ENCODE peak calls at places on chromosomes 2 and 18, in ten cellular contexts. One of them, this sample, is unnamed.

GRCh38 chr2:66555511-66556324 is 120.8 kb downstream of the MEIS1 start:
- DNase-seq in PC-3: no peak
- DNase-seq in coronary artery: no peak
- DNase-seq in ACHN: no peak
- DNase-seq in HS-5: no peak
- DNase-seq in GM23248: peak
- DNase-seq in T-cell: no peak
- DNase-seq in Right ventricle myocardium superior: no peak
- DNase-seq in amniotic stem cell: no peak
- DNase-seq in HFFc6: no peak
- DNase-seq in this sample: no peak

GRCh38 chr18:22946841-22947240 is 13.7 kb downstream of the RBBP8 start:
- DNase-seq in PC-3: no peak
- DNase-seq in coronary artery: no peak
- DNase-seq in ACHN: no peak
- DNase-seq in HS-5: no peak
- DNase-seq in GM23248: peak
- DNase-seq in T-cell: no peak
- DNase-seq in Right ventricle myocardium superior: no peak
- DNase-seq in amniotic stem cell: no peak
- DNase-seq in HFFc6: no peak
- DNase-seq in this sample: no peak

GRCh38 chr18:43870626-43871025 is 593.3 kb upstream of the SYT4 start:
- DNase-seq in PC-3: no peak
- DNase-seq in coronary artery: no peak
- DNase-seq in ACHN: no peak
- DNase-seq in HS-5: no peak
- DNase-seq in GM23248: no peak
- DNase-seq in T-cell: no peak
- DNase-seq in Right ventricle myocardium superior: no peak
- DNase-seq in amniotic stem cell: no peak
- DNase-seq in HFFc6: no peak
- DNase-seq in this sample: no peak

GRCh38 chr2:165868211-165868610 is 74.2 kb upstream of the GALNT3 start:
- DNase-seq in PC-3: no peak
- DNase-seq in coronary artery: no peak
- DNase-seq in ACHN: no peak
- DNase-seq in HS-5: no peak
- DNase-seq in GM23248: peak
- DNase-seq in T-cell: no peak
- DNase-seq in Right ventricle myocardium superior: no peak
- DNase-seq in amniotic stem cell: no peak
- DNase-seq in HFFc6: no peak
- DNase-seq in this sample: no peak

GRCh38 chr2:239532859-239533258 is 132.0 kb upstream of the HDAC4 start:
- DNase-seq in PC-3: no peak
- DNase-seq in coronary artery: no peak
- DNase-seq in ACHN: peak
- DNase-seq in HS-5: no peak
- DNase-seq in GM23248: no peak
- DNase-seq in T-cell: no peak
- DNase-seq in Right ventricle myocardium superior: no peak
- DNase-seq in amniotic stem cell: no peak
- DNase-seq in HFFc6: no peak
- DNase-seq in this sample: peak

GRCh38 chr2:241505086-241505780 is 3.2 kb downstream of the STK25 start:
- DNase-seq in PC-3: no peak
- DNase-seq in coronary artery: no peak
- DNase-seq in ACHN: no peak
- DNase-seq in HS-5: no peak
- DNase-seq in GM23248: no peak
- DNase-seq in T-cell: no peak
- DNase-seq in Right ventricle myocardium superior: no peak
- DNase-seq in amniotic stem cell: no peak
- DNase-seq in HFFc6: no peak
- DNase-seq in this sample: no peak

GRCh38 chr18:12376034-12376717 is 851 bp downstream of the AFG3L2 start:
- DNase-seq in PC-3: peak
- DNase-seq in coronary artery: no peak
- DNase-seq in ACHN: peak
- DNase-seq in HS-5: no peak
- DNase-seq in GM23248: peak
- DNase-seq in T-cell: no peak
- DNase-seq in Right ventricle myocardium superior: peak
- DNase-seq in amniotic stem cell: no peak
- DNase-seq in HFFc6: no peak
- DNase-seq in this sample: peak

GRCh38 chr18:57794951-57795728 is 8.0 kb downstream of the ATP8B1 start:
- DNase-seq in PC-3: peak
- DNase-seq in coronary artery: no peak
- DNase-seq in ACHN: no peak
- DNase-seq in HS-5: no peak
- DNase-seq in GM23248: no peak
- DNase-seq in T-cell: no peak
- DNase-seq in Right ventricle myocardium superior: no peak
- DNase-seq in amniotic stem cell: no peak
- DNase-seq in HFFc6: no peak
- DNase-seq in this sample: peak

GRCh38 chr2:169609264-169609663 is 25.1 kb downstream of the PPIG start:
- DNase-seq in PC-3: no peak
- DNase-seq in coronary artery: no peak
- DNase-seq in ACHN: no peak
- DNase-seq in HS-5: no peak
- DNase-seq in GM23248: no peak
- DNase-seq in T-cell: no peak
- DNase-seq in Right ventricle myocardium superior: no peak
- DNase-seq in amniotic stem cell: no peak
- DNase-seq in HFFc6: no peak
- DNase-seq in this sample: no peak

GRCh38 chr2:116911520-116911919 is 903.0 kb upstream of the DDX18 start:
- DNase-seq in PC-3: no peak
- DNase-seq in coronary artery: no peak
- DNase-seq in ACHN: no peak
- DNase-seq in HS-5: no peak
- DNase-seq in GM23248: no peak
- DNase-seq in T-cell: no peak
- DNase-seq in Right ventricle myocardium superior: no peak
- DNase-seq in amniotic stem cell: no peak
- DNase-seq in HFFc6: no peak
- DNase-seq in this sample: no peak

GRCh38 chr2:235170536-235171510 is 219.0 kb downstream of the SH3BP4 start:
- DNase-seq in PC-3: peak
- DNase-seq in coronary artery: no peak
- DNase-seq in ACHN: peak
- DNase-seq in HS-5: peak
- DNase-seq in GM23248: peak
- DNase-seq in T-cell: no peak
- DNase-seq in Right ventricle myocardium superior: peak
- DNase-seq in amniotic stem cell: peak
- DNase-seq in HFFc6: peak
- DNase-seq in this sample: peak

GRCh38 chr2:225570000-225570399 is 170.5 kb downstream of the NYAP2 start:
- DNase-seq in PC-3: no peak
- DNase-seq in coronary artery: no peak
- DNase-seq in ACHN: no peak
- DNase-seq in HS-5: no peak
- DNase-seq in GM23248: no peak
- DNase-seq in T-cell: no peak
- DNase-seq in Right ventricle myocardium superior: no peak
- DNase-seq in amniotic stem cell: no peak
- DNase-seq in HFFc6: no peak
- DNase-seq in this sample: no peak

GRCh38 chr18:79604205-79604912 is 75.2 kb upstream of the CTDP1 start:
- DNase-seq in PC-3: no peak
- DNase-seq in coronary artery: peak
- DNase-seq in ACHN: no peak
- DNase-seq in HS-5: no peak
- DNase-seq in GM23248: no peak
- DNase-seq in T-cell: no peak
- DNase-seq in Right ventricle myocardium superior: peak
- DNase-seq in amniotic stem cell: no peak
- DNase-seq in HFFc6: no peak
- DNase-seq in this sample: no peak

GRCh38 chr2:29314816-29315571 is 199.8 kb downstream of the CLIP4 start:
- DNase-seq in PC-3: peak
- DNase-seq in coronary artery: no peak
- DNase-seq in ACHN: peak
- DNase-seq in HS-5: no peak
- DNase-seq in GM23248: peak
- DNase-seq in T-cell: peak
- DNase-seq in Right ventricle myocardium superior: peak
- DNase-seq in amniotic stem cell: no peak
- DNase-seq in HFFc6: no peak
- DNase-seq in this sample: peak

GRCh38 chr18:7946724-7947377 is 379.7 kb downstream of the PTPRM start:
- DNase-seq in PC-3: peak
- DNase-seq in coronary artery: no peak
- DNase-seq in ACHN: peak
- DNase-seq in HS-5: no peak
- DNase-seq in GM23248: peak
- DNase-seq in T-cell: peak
- DNase-seq in Right ventricle myocardium superior: no peak
- DNase-seq in amniotic stem cell: peak
- DNase-seq in HFFc6: peak
- DNase-seq in this sample: peak

GRCh38 chr2:46381263-46381849 is 84.1 kb downstream of the EPAS1 start:
- DNase-seq in PC-3: no peak
- DNase-seq in coronary artery: no peak
- DNase-seq in ACHN: no peak
- DNase-seq in HS-5: no peak
- DNase-seq in GM23248: peak
- DNase-seq in T-cell: no peak
- DNase-seq in Right ventricle myocardium superior: no peak
- DNase-seq in amniotic stem cell: no peak
- DNase-seq in HFFc6: no peak
- DNase-seq in this sample: no peak

GRCh38 chr18:23380001-23380550 is 73.0 kb upstream of the RIOK3 start:
- DNase-seq in PC-3: peak
- DNase-seq in coronary artery: no peak
- DNase-seq in ACHN: peak
- DNase-seq in HS-5: no peak
- DNase-seq in GM23248: no peak
- DNase-seq in T-cell: no peak
- DNase-seq in Right ventricle myocardium superior: no peak
- DNase-seq in amniotic stem cell: no peak
- DNase-seq in HFFc6: no peak
- DNase-seq in this sample: peak

GRCh38 chr2:18046558-18046957 is 168.1 kb downstream of the KCNS3 start:
- DNase-seq in PC-3: peak
- DNase-seq in coronary artery: no peak
- DNase-seq in ACHN: no peak
- DNase-seq in HS-5: no peak
- DNase-seq in GM23248: peak
- DNase-seq in T-cell: no peak
- DNase-seq in Right ventricle myocardium superior: peak
- DNase-seq in amniotic stem cell: no peak
- DNase-seq in HFFc6: peak
- DNase-seq in this sample: peak

GRCh38 chr2:118240276-118240675 is 152.0 kb downstream of the INSIG2 start:
- DNase-seq in PC-3: peak
- DNase-seq in coronary artery: no peak
- DNase-seq in ACHN: no peak
- DNase-seq in HS-5: no peak
- DNase-seq in GM23248: peak
- DNase-seq in T-cell: no peak
- DNase-seq in Right ventricle myocardium superior: no peak
- DNase-seq in amniotic stem cell: no peak
- DNase-seq in HFFc6: no peak
- DNase-seq in this sample: no peak

GRCh38 chr18:23316986-23317385 is 136.1 kb upstream of the RIOK3 start:
- DNase-seq in PC-3: peak
- DNase-seq in coronary artery: no peak
- DNase-seq in ACHN: no peak
- DNase-seq in HS-5: no peak
- DNase-seq in GM23248: no peak
- DNase-seq in T-cell: no peak
- DNase-seq in Right ventricle myocardium superior: no peak
- DNase-seq in amniotic stem cell: no peak
- DNase-seq in HFFc6: no peak
- DNase-seq in this sample: no peak

GRCh38 chr2:74347747-74348146 is 4.5 kb upstream of the SLC4A5 start:
- DNase-seq in PC-3: no peak
- DNase-seq in coronary artery: no peak
- DNase-seq in ACHN: no peak
- DNase-seq in HS-5: no peak
- DNase-seq in GM23248: no peak
- DNase-seq in T-cell: no peak
- DNase-seq in Right ventricle myocardium superior: no peak
- DNase-seq in amniotic stem cell: no peak
- DNase-seq in HFFc6: no peak
- DNase-seq in this sample: no peak

GRCh38 chr2:241315879-241316700 is at the start of gene SEPTIN2:
- DNase-seq in PC-3: peak
- DNase-seq in coronary artery: peak
- DNase-seq in ACHN: peak
- DNase-seq in HS-5: peak
- DNase-seq in GM23248: peak
- DNase-seq in T-cell: no peak
- DNase-seq in Right ventricle myocardium superior: no peak
- DNase-seq in amniotic stem cell: peak
- DNase-seq in HFFc6: peak
- DNase-seq in this sample: no peak

GRCh38 chr2:157627594-157628281 is 926 bp downstream of the ACVR1C start:
- DNase-seq in PC-3: peak
- DNase-seq in coronary artery: peak
- DNase-seq in ACHN: peak
- DNase-seq in HS-5: no peak
- DNase-seq in GM23248: peak
- DNase-seq in T-cell: peak
- DNase-seq in Right ventricle myocardium superior: no peak
- DNase-seq in amniotic stem cell: no peak
- DNase-seq in HFFc6: no peak
- DNase-seq in this sample: peak

GRCh38 chr2:135664623-135665068 is 77.0 kb upstream of the UBXN4 start:
- DNase-seq in PC-3: peak
- DNase-seq in coronary artery: no peak
- DNase-seq in ACHN: no peak
- DNase-seq in HS-5: peak
- DNase-seq in GM23248: peak
- DNase-seq in T-cell: no peak
- DNase-seq in Right ventricle myocardium superior: no peak
- DNase-seq in amniotic stem cell: no peak
- DNase-seq in HFFc6: peak
- DNase-seq in this sample: peak

GRCh38 chr18:75427603-75428002 is at the start of gene SMIM21:
- DNase-seq in PC-3: no peak
- DNase-seq in coronary artery: no peak
- DNase-seq in ACHN: no peak
- DNase-seq in HS-5: no peak
- DNase-seq in GM23248: no peak
- DNase-seq in T-cell: no peak
- DNase-seq in Right ventricle myocardium superior: no peak
- DNase-seq in amniotic stem cell: no peak
- DNase-seq in HFFc6: no peak
- DNase-seq in this sample: no peak

GRCh38 chr2:11842324-11842723 is 95.9 kb downstream of the LPIN1 start:
- DNase-seq in PC-3: no peak
- DNase-seq in coronary artery: no peak
- DNase-seq in ACHN: no peak
- DNase-seq in HS-5: no peak
- DNase-seq in GM23248: no peak
- DNase-seq in T-cell: no peak
- DNase-seq in Right ventricle myocardium superior: no peak
- DNase-seq in amniotic stem cell: no peak
- DNase-seq in HFFc6: no peak
- DNase-seq in this sample: no peak

GRCh38 chr2:232342635-232343565 is 35.7 kb upstream of the ALPP start:
- DNase-seq in PC-3: no peak
- DNase-seq in coronary artery: no peak
- DNase-seq in ACHN: no peak
- DNase-seq in HS-5: no peak
- DNase-seq in GM23248: no peak
- DNase-seq in T-cell: no peak
- DNase-seq in Right ventricle myocardium superior: peak
- DNase-seq in amniotic stem cell: no peak
- DNase-seq in HFFc6: no peak
- DNase-seq in this sample: no peak

GRCh38 chr2:66439291-66440010 is 4.5 kb downstream of the MEIS1 start:
- DNase-seq in PC-3: no peak
- DNase-seq in coronary artery: no peak
- DNase-seq in ACHN: no peak
- DNase-seq in HS-5: no peak
- DNase-seq in GM23248: peak
- DNase-seq in T-cell: no peak
- DNase-seq in Right ventricle myocardium superior: peak
- DNase-seq in amniotic stem cell: no peak
- DNase-seq in HFFc6: no peak
- DNase-seq in this sample: no peak

This sample was measured in kidney tubule cell.